ENCODE peak calls at places on chromosomes 6 and 20, in nine cellular contexts. E is activated T-cell treated with anti-CD3 and anti-CD28 coated beads for 1 hour; O is heart left ventricle; Q is stimulated activated naive CD4-positive, alpha-beta T cell treated with Interleukin-2 at 50 U/mL for 16 hours; K is activated CD4-positive, alpha-beta memory T cell treated with anti-CD3 and anti-CD28 coated beads for 36 hours; X is AG09309; T is M059J; N is activated naive CD4-positive, alpha-beta T cell treated with anti-CD3 and anti-CD28 coated beads, Interleukin-2, amount 50 U/mL, for 16 hours; J is NCI-H2081 treated with DMSO at 0.1 percent for 48 hours. M is an unnamed sample.

GRCh38 chr20:4158466-4159050 is 143.2 kb upstream of the RNF24 start:
- DNase-seq in E (no peak), O (no peak), Q (no peak), K (no peak), X (no peak), T (peak; percentile 55), N (no peak), J (no peak), M (no peak)

GRCh38 chr20:23072892-23073586 is 13.1 kb downstream of the CD93 start:
- DNase-seq in E (no peak), O (no peak), Q (no peak), K (no peak), X (no peak), T (no peak), N (no peak), J (no peak), M (no peak)

GRCh38 chr20:63094767-63095499 is 88.2 kb upstream of the BHLHE23 start:
- DNase-seq in E (no peak), O (no peak), Q (no peak), K (no peak), X (no peak), T (no peak), N (peak; percentile 3), J (no peak), M (no peak)

GRCh38 chr6:105068407-105068806 is 111.4 kb downstream of the POPDC3 start:
- DNase-seq in E (no peak), O (no peak), Q (no peak), K (no peak), X (no peak), T (no peak), N (no peak), J (no peak), M (no peak)

GRCh38 chr6:163408352-163408991 is 6.0 kb upstream of the QKI start:
- DNase-seq in E (no peak), O (no peak), Q (no peak), K (no peak), X (no peak), T (no peak), N (no peak), J (no peak), M (no peak)

GRCh38 chr6:138833819-138834539 is 38.1 kb downstream of the ECT2L start:
- DNase-seq in E (no peak), O (no peak), Q (no peak), K (no peak), X (no peak), T (peak; percentile 20), N (no peak), J (peak; percentile 50), M (no peak)

GRCh38 chr6:52509281-52510212 is 67.3 kb downstream of the TRAM2 start:
- DNase-seq in E (no peak), O (no peak), Q (no peak), K (no peak), X (no peak), T (peak; percentile 85), N (no peak), J (no peak), M (peak; percentile 68)

GRCh38 chr20:3738109-3739053 is 5.9 kb downstream of the HSPA12B start:
- DNase-seq in E (no peak), O (peak; percentile 48), Q (no peak), K (no peak), X (no peak), T (no peak), N (no peak), J (no peak), M (no peak)

GRCh38 chr20:48697845-48698491 is 129.8 kb downstream of the PREX1 start:
- DNase-seq in E (no peak), O (peak; percentile 87), Q (no peak), K (peak; percentile 54), X (peak; percentile 33), T (peak; percentile 81), N (no peak), J (no peak), M (peak; percentile 74)

GRCh38 chr6:28383235-28384142 is 16.1 kb downstream of the ZSCAN12 start:
- DNase-seq in E (no peak), O (peak; percentile 88), Q (no peak), K (peak; percentile 42), X (no peak), T (no peak), N (peak; percentile 26), J (peak; percentile 33), M (peak; percentile 43)